ENCODE peak calls at places on chromosome 5, in four cellular contexts. W is GM12864, I is GM23338, E is tibial artery. X is an unnamed sample.

GRCh38 chr5:55538621-55539020 is 3.9 kb upstream of the PLPP1 start:
- DNase-seq in W (no peak), I (no peak), E (no peak), X (no peak)

GRCh38 chr5:149028984-149029383 is 33.9 kb downstream of the SH3TC2 start:
- DNase-seq in W (no peak), I (no peak), E (no peak), X (no peak)

GRCh38 chr5:124662261-124662781 is 84.1 kb downstream of the ZNF608 start:
- DNase-seq in W (no peak), I (peak; percentile 45), E (no peak), X (no peak)

GRCh38 chr5:71601222-71602026 is 14.3 kb downstream of the MCCC2 start:
- DNase-seq in W (no peak), I (peak; percentile 86), E (peak; percentile 51), X (no peak)

GRCh38 chr5:177426566-177427210 is at the start of gene GRK6:
- DNase-seq in W (no peak), I (peak; percentile 73), E (no peak), X (no peak)

GRCh38 chr5:39482098-39482497 is 57.3 kb upstream of the DAB2 start:
- DNase-seq in W (no peak), I (no peak), E (no peak), X (no peak)

GRCh38 chr5:167792538-167792937 is 498.9 kb upstream of the WWC1 start:
- DNase-seq in W (no peak), I (peak; percentile 18), E (no peak), X (no peak)

GRCh38 chr5:2138896-2139295 is 256.2 kb upstream of the IRX4 start:
- DNase-seq in W (no peak), I (no peak), E (no peak), X (no peak)

GRCh38 chr5:52709171-52709925 is 78.4 kb upstream of the ITGA1 start:
- DNase-seq in W (no peak), I (no peak), E (no peak), X (no peak)

GRCh38 chr5:17087035-17087434 is 130.4 kb upstream of the BASP1 start:
- DNase-seq in W (no peak), I (no peak), E (no peak), X (no peak)

GRCh38 chr5:143559586-143559985 is 156.1 kb upstream of the NR3C1 start:
- DNase-seq in W (no peak), I (no peak), E (no peak), X (no peak)

GRCh38 chr5:158861366-158861765 is 238.3 kb downstream of the EBF1 start:
- DNase-seq in W (no peak), I (no peak), E (no peak), X (no peak)

GRCh38 chr5:180010636-180011035 is 60.9 kb downstream of the RNF130 start:
- DNase-seq in W (no peak), I (no peak), E (no peak), X (no peak)

GRCh38 chr5:165108809-165109208 is 1603.4 kb downstream of the MAT2B start:
- DNase-seq in W (no peak), I (no peak), E (no peak), X (no peak)

GRCh38 chr5:146026307-146027010 is 78.9 kb downstream of the PLAC8L1 start:
- DNase-seq in W (no peak), I (peak; percentile 83), E (no peak), X (no peak)

GRCh38 chr5:133866903-133867245 is 101.6 kb downstream of the C5orf15 start:
- DNase-seq in W (no peak), I (peak; percentile 5), E (no peak), X (no peak)

GRCh38 chr5:72101828-72102227 is 5.4 kb upstream of the MAP1B start:
- DNase-seq in W (no peak), I (no peak), E (no peak), X (no peak)

GRCh38 chr5:83530186-83530585 is 58.6 kb downstream of the VCAN start:
- DNase-seq in W (no peak), I (no peak), E (no peak), X (no peak)

GRCh38 chr5:43063731-43064171 is 23.6 kb upstream of the ANXA2R start:
- DNase-seq in W (no peak), I (peak; percentile 62), E (no peak), X (no peak)

GRCh38 chr5:43066231-43066798 is 26.2 kb upstream of the ANXA2R start:
- DNase-seq in W (no peak), I (peak; percentile 84), E (peak; percentile 67), X (peak; percentile 76)

GRCh38 chr5:43066799-43067741 is 27.0 kb upstream of the ANXA2R start:
- DNase-seq in W (peak; percentile 89), I (peak; percentile 93), E (peak; percentile 93), X (peak; percentile 93)

GRCh38 chr5:43065384-43066230 is 25.5 kb upstream of the ANXA2R start:
- DNase-seq in W (no peak), I (peak; percentile 17), E (peak; percentile 64), X (no peak)

GRCh38 chr5:43068037-43068436 is 27.9 kb upstream of the ANXA2R start:
- DNase-seq in W (no peak), I (no peak), E (no peak), X (no peak)
- H3K4me3 ChIP-seq in W (peak overlapping the region; percentile 78), I (peak overlapping the region; percentile 86), E (peak overlapping the region; percentile 90), X (peak overlapping the region; percentile 79)

DNA sequence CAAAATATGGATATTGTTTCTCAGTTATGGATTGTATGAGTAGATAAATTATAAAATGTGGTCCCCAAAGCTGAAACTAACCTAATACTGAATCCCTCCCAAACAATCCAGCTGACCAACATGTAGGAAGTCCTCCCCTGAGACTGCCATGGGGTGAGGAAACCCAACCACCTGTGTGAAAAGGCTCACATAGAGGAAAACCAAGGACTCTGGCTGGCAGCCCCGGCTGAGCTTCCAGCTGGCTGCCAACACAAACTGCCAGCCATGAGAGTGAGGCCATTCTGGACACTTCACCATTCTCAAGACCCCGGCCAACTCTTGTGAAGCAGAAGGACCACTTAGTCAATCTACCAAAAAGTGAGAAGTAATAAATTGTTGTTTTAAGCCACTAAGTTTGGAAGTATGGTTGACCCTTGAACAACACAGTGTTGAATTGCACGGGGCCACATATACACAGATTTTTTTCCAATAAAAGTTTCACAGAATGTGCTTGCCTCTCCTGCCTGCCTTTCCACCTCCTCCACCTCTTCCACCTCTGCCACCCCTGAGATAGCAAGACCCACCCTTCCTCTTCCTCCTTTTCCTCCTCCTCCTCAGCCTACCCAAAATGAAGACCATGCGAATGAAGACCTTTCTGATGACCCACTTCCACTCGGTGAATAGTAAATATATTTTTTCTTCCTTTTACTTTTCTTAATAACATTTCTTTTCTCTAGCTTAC is 15.3 kb upstream of the NRG2 start:
- DNase-seq in W (no peak), I (no peak), E (no peak), X (no peak)
- H3K4me3 ChIP-seq in W (no peak overlapping the region), I (no peak overlapping the region), E (no peak overlapping the region), X (no peak overlapping the region)

DNA sequence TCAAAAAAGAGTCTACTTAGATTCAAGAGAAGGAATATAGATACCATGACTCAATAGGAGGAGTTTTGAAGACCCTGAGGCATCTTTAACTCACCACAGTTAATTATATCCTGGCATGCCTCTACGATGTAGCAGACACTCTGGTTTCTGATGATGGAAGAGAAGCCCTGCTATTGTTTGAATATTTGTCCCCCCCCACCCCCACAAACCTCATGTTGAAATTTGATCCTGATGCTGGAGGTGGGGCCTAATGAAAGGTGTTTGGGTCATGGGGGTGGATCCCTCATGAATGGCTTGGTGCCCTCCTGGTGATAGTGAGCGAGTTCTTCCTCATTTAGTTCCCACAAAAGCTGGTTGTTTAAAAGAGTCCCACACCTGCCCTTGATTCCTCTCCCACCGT is 147.9 kb upstream of the TBCA start:
- DNase-seq in W (no peak), I (peak; percentile 29), E (no peak), X (no peak)
- H3K4me3 ChIP-seq in W (no peak overlapping the region), I (no peak overlapping the region), E (no peak overlapping the region), X (no peak overlapping the region)

GRCh38 chr5:371811-372555 is 50.5 kb downstream of the AHRR start:
- DNase-seq in W (no peak), I (no peak), E (no peak), X (peak; percentile 31)
- H3K4me3 ChIP-seq in W (no peak overlapping the region), I (no peak overlapping the region), E (no peak overlapping the region), X (no peak overlapping the region)

GRCh38 chr5:67815455-67816391 is 399.8 kb upstream of the PIK3R1 start:
- DNase-seq in W (no peak), I (no peak), E (peak; percentile 64), X (no peak)

GRCh38 chr5:67816456-67816855 is 399.1 kb upstream of the PIK3R1 start:
- DNase-seq in W (no peak), I (no peak), E (no peak), X (no peak)

GRCh38 chr5:67814569-67815311 is 400.8 kb upstream of the PIK3R1 start:
- DNase-seq in W (no peak), I (no peak), E (no peak), X (no peak)

GRCh38 chr5:67813879-67814539 is 401.5 kb upstream of the PIK3R1 start:
- DNase-seq in W (no peak), I (no peak), E (no peak), X (no peak)

GRCh38 chr5:67817652-67818051 is 397.9 kb upstream of the PIK3R1 start:
- DNase-seq in W (no peak), I (peak; percentile 22), E (no peak), X (no peak)
- H3K4me3 ChIP-seq in W (no peak overlapping the region), I (peak overlapping the region; percentile 46), E (no peak overlapping the region), X (no peak overlapping the region)

DNA sequence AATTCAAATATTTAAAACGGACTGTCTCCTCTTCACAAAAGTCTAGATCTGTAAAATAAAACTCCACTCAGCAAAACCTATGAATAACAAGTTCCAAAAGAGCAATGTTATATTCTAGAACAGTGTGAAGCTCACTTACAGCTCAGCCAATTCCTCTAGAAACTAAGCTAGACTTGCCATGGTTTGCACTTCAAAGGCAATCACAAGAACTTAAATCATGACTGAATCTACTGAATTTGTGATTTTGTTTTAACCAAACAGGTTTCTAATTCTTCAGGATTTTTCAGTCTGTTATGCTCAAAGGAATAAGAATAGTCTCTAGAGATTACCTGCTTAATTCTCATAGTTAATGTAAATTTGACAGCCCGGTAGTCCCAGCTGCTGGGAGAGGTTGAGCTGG is 1.4 kb upstream of the PKD2L2 start:
- DNase-seq in W (no peak), I (no peak), E (no peak), X (no peak)
- H3K4me3 ChIP-seq in W (peak overlapping the region; percentile 5), I (no peak overlapping the region), E (no peak overlapping the region), X (peak overlapping the region; percentile 67)

X was measured in dorsolateral prefrontal cortex.